ENCODE peak calls at places on chromosomes 6 and 20, in ten cellular contexts. T, U, H, M, K, I, G, Z, Q and O are unnamed samples.

GRCh38 chr20:7989379-7989778 is 30.2 kb downstream of the TMX4 start:
- DNase-seq in T (no peak), U (no peak), H (no peak), M (no peak), K (no peak), I (no peak), G (no peak), Z (no peak), Q (no peak), O (no peak)

GRCh38 chr20:53434662-53435061 is 159.0 kb downstream of the ZNF217 start:
- DNase-seq in T (no peak), U (no peak), H (no peak), M (no peak), K (no peak), I (no peak), G (no peak), Z (peak), Q (no peak), O (no peak)

GRCh38 chr6:41626917-41627316 is 11.4 kb upstream of the MDFI start:
- DNase-seq in T (no peak), U (peak), H (peak), M (no peak), K (no peak), I (no peak), G (no peak), Z (no peak), Q (no peak), O (no peak)

GRCh38 chr6:5674141-5674540 is 332.6 kb downstream of the NRN1 start:
- DNase-seq in T (no peak), U (no peak), H (no peak), M (no peak), K (no peak), I (no peak), G (no peak), Z (no peak), Q (no peak), O (no peak)

GRCh38 chr6:144438103-144438502 is 153.0 kb downstream of the UTRN start:
- DNase-seq in T (no peak), U (no peak), H (no peak), M (no peak), K (no peak), I (no peak), G (no peak), Z (no peak), Q (no peak), O (no peak)

GRCh38 chr6:122048570-122048969 is 350.9 kb upstream of the HSF2 start:
- DNase-seq in T (no peak), U (no peak), H (no peak), M (no peak), K (no peak), I (no peak), G (no peak), Z (no peak), Q (no peak), O (no peak)

GRCh38 chr20:3239867-3240775 is 1.1 kb upstream of the SLC4A11 start:
- DNase-seq in T (no peak), U (no peak), H (no peak), M (no peak), K (no peak), I (no peak), G (no peak), Z (no peak), Q (no peak), O (no peak)

GRCh38 chr6:152723398-152723797 is 25.7 kb downstream of the MYCT1 start:
- DNase-seq in T (no peak), U (no peak), H (no peak), M (no peak), K (no peak), I (no peak), G (no peak), Z (no peak), Q (no peak), O (no peak)

GRCh38 chr20:31237763-31238162 is 19.7 kb upstream of the DEFB115 start:
- DNase-seq in T (no peak), U (no peak), H (no peak), M (no peak), K (no peak), I (no peak), G (no peak), Z (no peak), Q (no peak), O (no peak)

GRCh38 chr6:33416386-33417126 is 1.4 kb downstream of the CUTA start:
- DNase-seq in T (no peak), U (peak), H (no peak), M (no peak), K (no peak), I (no peak), G (no peak), Z (no peak), Q (peak), O (no peak)

GRCh38 chr20:47389867-47390347 is 33.4 kb upstream of the ZMYND8 start:
- DNase-seq in T (no peak), U (peak), H (no peak), M (no peak), K (peak), I (no peak), G (peak), Z (no peak), Q (no peak), O (no peak)

GRCh38 chr6:143410859-143411270 is 39.6 kb downstream of the ADAT2 start:
- DNase-seq in T (no peak), U (no peak), H (no peak), M (no peak), K (no peak), I (no peak), G (peak), Z (no peak), Q (no peak), O (no peak)

GRCh38 chr6:105902401-105903031 is 183.6 kb upstream of the PRDM1 start:
- DNase-seq in T (no peak), U (no peak), H (no peak), M (no peak), K (no peak), I (no peak), G (peak), Z (no peak), Q (no peak), O (no peak)

GRCh38 chr6:110831405-110831804 is 16.1 kb upstream of the CDK19 start:
- DNase-seq in T (no peak), U (no peak), H (no peak), M (no peak), K (no peak), I (no peak), G (no peak), Z (no peak), Q (no peak), O (no peak)

GRCh38 chr20:32528291-32528891 is 56.7 kb downstream of the NOL4L start:
- DNase-seq in T (no peak), U (no peak), H (peak), M (no peak), K (peak), I (no peak), G (no peak), Z (no peak), Q (no peak), O (no peak)

GRCh38 chr6:163579880-163580295 is 165.4 kb downstream of the QKI start:
- DNase-seq in T (no peak), U (peak), H (no peak), M (no peak), K (no peak), I (no peak), G (no peak), Z (no peak), Q (no peak), O (no peak)

GRCh38 chr20:25188218-25188617 is 7.3 kb upstream of the ENTPD6 start:
- DNase-seq in T (no peak), U (no peak), H (no peak), M (no peak), K (no peak), I (no peak), G (no peak), Z (no peak), Q (no peak), O (no peak)

GRCh38 chr6:7818480-7819165 is 92.0 kb downstream of the TXNDC5 start:
- DNase-seq in T (no peak), U (no peak), H (no peak), M (no peak), K (no peak), I (no peak), G (no peak), Z (no peak), Q (no peak), O (no peak)

GRCh38 chr20:57030611-57031600 is 235.5 kb downstream of the BMP7 start:
- DNase-seq in T (no peak), U (no peak), H (no peak), M (no peak), K (no peak), I (no peak), G (peak), Z (no peak), Q (no peak), O (no peak)

GRCh38 chr20:56503911-56504310 is 20.6 kb upstream of the FAM209A start:
- DNase-seq in T (no peak), U (no peak), H (no peak), M (no peak), K (no peak), I (no peak), G (no peak), Z (no peak), Q (no peak), O (no peak)

GRCh38 chr20:62158088-62158400 is 14.5 kb downstream of the SS18L1 start:
- DNase-seq in T (no peak), U (no peak), H (no peak), M (no peak), K (no peak), I (no peak), G (no peak), Z (no peak), Q (no peak), O (no peak)

GRCh38 chr6:22764521-22764920 is 195.2 kb downstream of the HDGFL1 start:
- DNase-seq in T (no peak), U (no peak), H (no peak), M (no peak), K (no peak), I (no peak), G (no peak), Z (no peak), Q (no peak), O (no peak)

GRCh38 chr20:23060629-23061028 is 11.2 kb upstream of the THBD start:
- DNase-seq in T (no peak), U (no peak), H (no peak), M (no peak), K (no peak), I (no peak), G (no peak), Z (no peak), Q (no peak), O (no peak)

GRCh38 chr20:53706511-53707031 is 112.9 kb upstream of the ZNF217 start:
- DNase-seq in T (peak), U (peak), H (no peak), M (peak), K (no peak), I (no peak), G (peak), Z (no peak), Q (peak), O (no peak)

GRCh38 chr6:113888493-113888892 is 31.3 kb downstream of the MARCKS start:
- DNase-seq in T (no peak), U (no peak), H (no peak), M (no peak), K (no peak), I (no peak), G (no peak), Z (no peak), Q (no peak), O (no peak)

GRCh38 chr20:36919715-36920333 is 31.7 kb downstream of the SAMHD1 start:
- DNase-seq in T (peak), U (peak), H (no peak), M (no peak), K (peak), I (no peak), G (no peak), Z (no peak), Q (peak), O (no peak)

GRCh38 chr6:138956244-138956924 is 31.7 kb downstream of the REPS1 start:
- DNase-seq in T (no peak), U (no peak), H (no peak), M (no peak), K (no peak), I (no peak), G (no peak), Z (no peak), Q (no peak), O (no peak)

GRCh38 chr6:138958595-138958994 is 29.5 kb downstream of the REPS1 start:
- DNase-seq in T (no peak), U (no peak), H (no peak), M (no peak), K (no peak), I (no peak), G (no peak), Z (no peak), Q (no peak), O (no peak)

GRCh38 chr6:138957484-138957883 is 30.6 kb downstream of the REPS1 start:
- DNase-seq in T (no peak), U (no peak), H (no peak), M (no peak), K (no peak), I (no peak), G (no peak), Z (no peak), Q (no peak), O (no peak)

GRCh38 chr6:138959521-138959920 is 28.5 kb downstream of the REPS1 start:
- DNase-seq in T (no peak), U (no peak), H (no peak), M (no peak), K (no peak), I (no peak), G (no peak), Z (no peak), Q (no peak), O (no peak)

GRCh38 chr6:138957903-138958302 is 30.1 kb downstream of the REPS1 start:
- DNase-seq in T (no peak), U (no peak), H (no peak), M (no peak), K (no peak), I (no peak), G (no peak), Z (no peak), Q (no peak), O (no peak)
- TF ChIP-seq CTCF in T (no peak), U (no peak), H (no peak), M (no peak), K (no peak), I (no peak), G (no peak), Z (no peak), Q (no peak), O (no peak)

GRCh38 chr6:579339-579738 is 77.6 kb downstream of the HUS1B start:
- DNase-seq in T (no peak), U (no peak), H (no peak), M (no peak), K (peak), I (no peak), G (no peak), Z (no peak), Q (no peak), O (no peak)
- TF ChIP-seq CTCF in T (no peak), U (no peak), H (no peak), M (no peak), K (peak), I (no peak), G (peak), Z (no peak), Q (peak), O (no peak)

GRCh38 chr20:58213112-58213511 is 15.3 kb downstream of the ANKRD60 start:
- DNase-seq in T (no peak), U (no peak), H (no peak), M (no peak), K (peak), I (no peak), G (no peak), Z (no peak), Q (no peak), O (no peak)
- TF ChIP-seq CTCF in T (no peak), U (no peak), H (no peak), M (no peak), K (peak), I (no peak), G (no peak), Z (no peak), Q (no peak), O (no peak)

GRCh38 chr6:155424201-155424600 is 31.4 kb downstream of the NOX3 start:
- DNase-seq in T (no peak), U (no peak), H (no peak), M (no peak), K (no peak), I (no peak), G (no peak), Z (no peak), Q (no peak), O (no peak)

GRCh38 chr6:155419161-155419560 is 36.5 kb downstream of the NOX3 start:
- DNase-seq in T (no peak), U (no peak), H (no peak), M (no peak), K (no peak), I (no peak), G (no peak), Z (no peak), Q (no peak), O (no peak)

GRCh38 chr6:155418017-155418749 is 37.5 kb downstream of the NOX3 start:
- DNase-seq in T (peak), U (peak), H (no peak), M (peak), K (no peak), I (peak), G (peak), Z (peak), Q (peak), O (no peak)

GRCh38 chr6:155417454-155417853 is 38.2 kb downstream of the NOX3 start:
- DNase-seq in T (no peak), U (peak), H (no peak), M (no peak), K (no peak), I (no peak), G (no peak), Z (no peak), Q (peak), O (no peak)

DNA sequence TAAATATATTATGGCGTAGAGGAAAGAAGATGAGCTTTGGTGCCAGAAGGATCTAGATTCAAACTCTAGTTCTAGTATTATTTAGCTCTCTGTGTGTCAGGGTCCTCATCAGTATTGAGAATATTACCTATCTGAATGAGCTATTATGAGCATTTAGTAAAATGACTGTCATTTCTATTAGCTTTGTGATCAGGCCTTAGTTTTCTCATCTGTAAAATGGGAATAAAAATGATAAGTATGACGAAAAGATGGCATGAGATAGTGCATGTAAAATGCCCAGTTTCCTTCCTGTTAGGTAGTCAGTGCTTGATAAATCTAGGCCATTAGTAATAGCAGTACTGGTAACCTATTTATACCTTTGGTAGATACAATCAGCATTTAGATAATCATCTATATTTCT is 35.1 kb downstream of the NOX3 start:
- DNase-seq in T (no peak), U (no peak), H (no peak), M (no peak), K (no peak), I (no peak), G (no peak), Z (no peak), Q (no peak), O (no peak)
- TF ChIP-seq CTCF in T (no peak), U (no peak), H (no peak), M (no peak), K (no peak), I (no peak), G (no peak), Z (no peak), Q (no peak), O (no peak)

GRCh38 chr20:18304618-18305017 is 16.3 kb downstream of the ZNF133 start:
- DNase-seq in T (no peak), U (no peak), H (no peak), M (no peak), K (no peak), I (no peak), G (no peak), Z (no peak), Q (no peak), O (no peak)
- TF ChIP-seq CTCF in T (peak), U (peak), H (no peak), M (no peak), K (peak), I (no peak), G (no peak), Z (no peak), Q (no peak), O (no peak)